ENCODE peak calls at places on chromosomes 2 and 18, in eight cellular contexts. C, S, J, I, U, Q, W and G are unnamed samples.

GRCh38 chr18:46481847-46482245 is 175.2 kb downstream of the LOXHD1 start:
- DNase-seq in U (no peak), I (no peak), C (no peak), W (no peak), Q (no peak), J (no peak), S (no peak), G (no peak)

GRCh38 chr2:109134741-109135571 is 6.0 kb downstream of the SH3RF3 start:
- DNase-seq in I (no peak), S (no peak), U (no peak), C (no peak), J (no peak), Q (peak), W (peak), G (no peak)

GRCh38 chr2:44324971-44325426 is 36.3 kb downstream of the PREPL start:
- DNase-seq in C (no peak), J (peak), S (no peak), I (no peak), W (no peak), U (no peak), Q (no peak), G (no peak)

GRCh38 chr2:38462121-38462634 is 85.1 kb upstream of the ATL2 start:
- DNase-seq in W (no peak), I (no peak), U (peak), C (no peak), Q (peak), S (peak), J (peak), G (no peak)

GRCh38 chr18:24514439-24514838 is 54.0 kb downstream of the HRH4 start:
- DNase-seq in Q (no peak), W (peak), C (no peak), J (peak), I (peak), S (peak), U (no peak), G (no peak)

GRCh38 chr2:133377599-133377998 is 190.7 kb downstream of the NCKAP5 start:
- DNase-seq in C (no peak), S (no peak), W (no peak), U (no peak), I (no peak), Q (no peak), J (no peak), G (no peak)

GRCh38 chr2:143264851-143265250 is 135.6 kb downstream of the ARHGAP15 start:
- DNase-seq in C (no peak), Q (no peak), I (no peak), J (peak), U (no peak), W (no peak), S (no peak), G (no peak)

GRCh38 chr2:118763797-118764196 is 83.7 kb downstream of the EN1 start:
- DNase-seq in W (no peak), S (no peak), I (peak), C (no peak), U (no peak), Q (no peak), J (no peak), G (no peak)

GRCh38 chr2:105595536-105595935 is 149.2 kb upstream of the NCK2 start:
- DNase-seq in U (no peak), W (no peak), S (no peak), I (no peak), Q (no peak), C (no peak), J (peak), G (no peak)